ENCODE peak calls at places on chromosomes 12 and 14, in five cellular contexts. C is HepG2, S is spleen, Z is sigmoid colon, L is transverse colon. W is an unnamed sample.

GRCh38 chr12:83573676-83574075 is 887.0 kb downstream of the TMTC2 start:
- DNase-seq in S (no peak), Z (no peak), C (no peak), L (no peak), W (no peak)

GRCh38 chr12:32533971-32534590 is 134.7 kb downstream of the FGD4 start:
- DNase-seq in Z (peak), S (no peak), L (peak), C (peak), W (peak)

GRCh38 chr12:45329238-45329637 is 113.3 kb downstream of the ANO6 start:
- DNase-seq in C (no peak), S (no peak), Z (no peak), L (no peak), W (no peak)

GRCh38 chr12:95237315-95237714 is 19.7 kb downstream of the VEZT start:
- DNase-seq in L (no peak), S (no peak), C (no peak), Z (no peak), W (no peak)

GRCh38 chr12:62299617-62300016 is 39.4 kb downstream of the USP15 start:
- DNase-seq in C (no peak), L (no peak), Z (no peak), S (no peak), W (no peak)

GRCh38 chr12:50825372-50825838 is 17.3 kb upstream of the TMPRSS12 start:
- DNase-seq in C (peak), S (no peak), Z (no peak), L (no peak), W (peak)

GRCh38 chr12:8590842-8591545 is 21.7 kb downstream of the AICDA start:
- DNase-seq in Z (no peak), S (no peak), L (no peak), C (peak), W (no peak)

GRCh38 chr14:61527325-61528100 is 167.8 kb upstream of the HIF1A start:
- DNase-seq in Z (no peak), C (peak), S (no peak), L (no peak), W (no peak)

GRCh38 chr14:71139058-71139946 is 232.0 kb downstream of the PCNX1 start:
- DNase-seq in L (peak), S (peak), C (peak), Z (no peak), W (peak)

GRCh38 chr14:68384881-68385280 is 408.0 kb downstream of the ZFP36L1 start:
- DNase-seq in C (peak), L (no peak), Z (no peak), S (no peak), W (no peak)

GRCh38 chr14:104794641-104795467 is 694 bp downstream of the AKT1 start:
- DNase-seq in L (peak), Z (no peak), C (no peak), S (peak), W (no peak)

GRCh38 chr12:53378705-53379388 is 1.1 kb upstream of the SP1 start:
- DNase-seq in L (no peak), C (no peak), S (no peak), Z (no peak), W (no peak)

GRCh38 chr12:130831876-130832405 is 7.1 kb downstream of the STX2 start:
- DNase-seq in Z (no peak), L (no peak), S (no peak), C (no peak), W (no peak)

GRCh38 chr12:3757261-3757660 is 4.4 kb upstream of the CRACR2A start:
- DNase-seq in S (no peak), L (peak), Z (no peak), C (peak), W (peak)

GRCh38 chr14:74459289-74459946 is 33.4 kb upstream of the SYNDIG1L start:
- DNase-seq in S (no peak), C (peak), L (no peak), Z (no peak), W (no peak)

GRCh38 chr12:57534991-57535543 is 11.9 kb downstream of the DCTN2 start:
- DNase-seq in L (no peak), C (no peak), S (no peak), Z (no peak), W (no peak)

GRCh38 chr12:92253301-92253700 is 107.7 kb upstream of the BTG1 start:
- DNase-seq in L (no peak), S (no peak), C (no peak), Z (no peak), W (no peak)

GRCh38 chr14:49995162-49995561 is 102.3 kb downstream of the ARF6 start:
- DNase-seq in S (no peak), L (no peak), Z (no peak), C (no peak), W (no peak)

GRCh38 chr12:126668961-126669360 is 1598.0 kb upstream of the TMEM132C start:
- DNase-seq in C (no peak), S (no peak), Z (no peak), L (no peak), W (no peak)

GRCh38 chr14:36767603-36768281 is 106.1 kb downstream of the PAX9 start:
- DNase-seq in Z (no peak), L (no peak), C (no peak), S (no peak), W (peak)

GRCh38 chr14:71452535-71452934 is 479.7 kb upstream of the RGS6 start:
- DNase-seq in S (no peak), Z (no peak), L (no peak), C (no peak), W (no peak)

GRCh38 chr12:122852336-122853275 is 17.3 kb downstream of the HIP1R start:
- DNase-seq in L (no peak), Z (no peak), C (no peak), S (no peak), W (no peak)

GRCh38 chr14:100662850-100663527 is 63.7 kb upstream of the DLK1 start:
- DNase-seq in S (peak), C (peak), Z (peak), L (peak), W (peak)

GRCh38 chr14:79016828-79017505 is 846.8 kb downstream of the NRXN3 start:
- DNase-seq in S (no peak), C (peak), L (no peak), Z (no peak), W (no peak)

GRCh38 chr12:92473564-92473963 is 229.2 kb upstream of the PLEKHG7 start:
- DNase-seq in C (no peak), Z (no peak), L (no peak), S (no peak), W (no peak)

GRCh38 chr12:57526477-57527126 is 4.0 kb downstream of the MBD6 start:
- DNase-seq in C (no peak), L (no peak), Z (no peak), S (no peak), W (no peak)

GRCh38 chr12:6038160-6038559 is 86.3 kb downstream of the VWF start:
- DNase-seq in Z (peak), C (peak), S (no peak), L (peak), W (no peak)

GRCh38 chr14:53990978-53991377 is 34.4 kb upstream of the BMP4 start:
- DNase-seq in S (no peak), C (no peak), Z (no peak), L (no peak), W (no peak)

GRCh38 chr14:89033756-89034155 is 209.3 kb downstream of the TTC8 start:
- DNase-seq in S (no peak), L (no peak), C (no peak), Z (no peak), W (no peak)

DNA sequence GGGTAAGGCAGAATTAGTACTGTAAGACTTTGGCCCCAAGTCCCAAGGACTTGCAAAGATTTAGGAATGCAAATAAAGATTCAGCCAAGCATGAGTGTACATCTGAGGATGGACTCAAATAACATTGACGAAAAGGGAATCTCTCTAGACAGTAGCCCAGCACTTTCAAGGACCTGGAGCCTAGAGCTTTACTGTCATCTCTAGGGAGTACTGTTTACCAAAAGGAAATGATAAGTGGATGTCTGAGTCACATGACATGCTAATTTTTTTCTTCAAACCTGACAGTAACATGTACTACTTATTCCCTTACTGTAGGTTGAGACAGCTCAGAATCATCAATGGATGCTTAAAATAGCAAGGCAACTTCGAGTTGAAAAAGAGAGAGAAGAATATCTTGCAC is 10.9 kb downstream of the IFT81 start:
- DNase-seq in S (no peak), Z (no peak), C (no peak), L (no peak), W (no peak)
- TF ChIP-seq POLR2AphosphoS5 in S (no peak), Z (no peak), C (no peak), L (peak), W (peak)

GRCh38 chr14:21656980-21657379 is 3.3 kb downstream of the OR4E2 start:
- DNase-seq in Z (no peak), C (no peak), S (no peak), L (no peak), W (no peak)
- TF ChIP-seq POLR2AphosphoS5 in Z (no peak), C (no peak), S (no peak), L (no peak), W (no peak)

GRCh38 chr12:94074970-94075695 is 73.2 kb upstream of the PLXNC1 start:
- DNase-seq in L (peak), S (no peak), C (peak), Z (peak), W (peak)
- TF ChIP-seq POLR2AphosphoS5 in L (no peak), S (no peak), C (no peak), Z (no peak), W (peak)

GRCh38 chr12:42482086-42482819 is 107.3 kb downstream of the PRICKLE1 start:
- DNase-seq in Z (peak), S (no peak), L (no peak), C (peak), W (peak)
- TF ChIP-seq POLR2AphosphoS5 in Z (no peak), S (no peak), L (no peak), C (no peak), W (peak)

GRCh38 chr12:106195638-106196037 is 52.2 kb downstream of the CKAP4 start:
- DNase-seq in C (peak), L (peak), S (peak), Z (peak), W (peak)

GRCh38 chr12:106189341-106189740 is 50.6 kb upstream of the NUAK1 start:
- DNase-seq in L (no peak), S (no peak), C (no peak), Z (no peak), W (no peak)

GRCh38 chr12:106194351-106194750 is 53.5 kb downstream of the CKAP4 start:
- DNase-seq in C (no peak), L (no peak), Z (no peak), S (no peak), W (no peak)

GRCh38 chr12:106192659-106193403 is 54.1 kb upstream of the NUAK1 start:
- DNase-seq in Z (no peak), C (no peak), L (no peak), S (no peak), W (no peak)

DNA sequence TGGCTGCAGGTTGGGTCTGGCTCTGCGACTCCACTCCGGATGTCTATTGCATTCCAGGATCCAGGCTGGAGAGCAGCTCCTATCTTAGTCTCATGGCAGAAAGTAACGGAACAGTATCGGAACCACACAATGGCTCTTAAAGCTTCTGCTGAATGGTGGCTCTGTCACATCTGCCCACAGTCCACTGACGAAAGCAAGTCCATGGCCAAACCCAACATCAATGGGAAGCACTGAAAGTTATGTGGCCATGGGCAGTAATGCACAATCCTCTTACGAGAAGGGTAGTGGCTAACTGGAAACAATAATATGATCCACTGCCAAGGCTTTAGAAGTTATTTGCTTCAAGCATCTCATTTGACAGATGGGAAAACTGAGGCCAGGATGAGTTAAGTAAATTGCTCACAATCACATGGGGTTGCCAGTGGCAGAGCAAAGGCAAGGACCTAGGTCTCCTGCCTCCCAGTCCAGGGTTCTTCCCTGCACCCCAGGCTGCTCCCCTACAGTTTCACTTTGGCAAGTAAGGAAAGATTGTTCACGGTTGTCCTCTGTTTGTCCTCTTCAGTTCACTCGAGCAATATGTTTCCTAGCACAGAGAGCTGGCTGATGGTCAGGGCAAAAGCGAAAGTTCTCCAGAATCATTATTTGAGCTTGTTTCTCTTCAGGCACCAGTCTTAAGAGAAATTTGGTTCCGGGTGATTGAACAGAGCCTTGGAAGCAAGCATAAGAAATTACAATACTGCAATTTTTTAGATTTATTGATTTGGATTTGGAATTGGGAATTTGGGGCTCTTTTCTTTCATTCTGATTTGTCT is 54.2 kb downstream of the CKAP4 start:
- DNase-seq in S (no peak), C (no peak), Z (no peak), L (no peak), W (no peak)
- TF ChIP-seq POLR2AphosphoS5 in S (no peak), C (no peak), Z (no peak), L (no peak), W (no peak)

GRCh38 chr12:69662764-69663163 is 36.3 kb downstream of the BEST3 start:
- DNase-seq in L (no peak), Z (no peak), S (no peak), C (no peak), W (no peak)

GRCh38 chr12:69657376-69658137 is 41.5 kb downstream of the BEST3 start:
- DNase-seq in S (no peak), C (peak), L (no peak), Z (no peak), W (no peak)

GRCh38 chr12:69658203-69658602 is 40.9 kb downstream of the BEST3 start:
- DNase-seq in Z (no peak), L (no peak), S (no peak), C (no peak), W (no peak)

GRCh38 chr12:69661386-69661785 is 37.7 kb downstream of the BEST3 start:
- DNase-seq in C (no peak), S (no peak), Z (no peak), L (no peak), W (no peak)

GRCh38 chr12:69660164-69660863 is 38.8 kb downstream of the BEST3 start:
- DNase-seq in S (no peak), Z (no peak), L (no peak), C (no peak), W (no peak)
- TF ChIP-seq POLR2AphosphoS5 in S (no peak), Z (no peak), L (no peak), C (no peak), W (no peak)